ENCODE peak calls at places on chromosomes 7 and 10, in eight cellular contexts. E is NB4; B is stomach; T is HepG2; W is CD8-positive, alpha-beta T cell; X is sigmoid colon; R is neural crest cell; L is mesothelial cell of epicardium. K is an unnamed sample.

GRCh38 chr10:43196981-43197833 is 59.0 kb downstream of the CSGALNACT2 start:
- DNase-seq in W (no peak), T (no peak), B (peak), E (no peak), R (no peak), X (no peak), L (peak), K (no peak)

GRCh38 chr10:60343254-60343653 is 46.4 kb downstream of the ANK3 start:
- DNase-seq in E (no peak), L (no peak), R (no peak), W (no peak), T (no peak), X (no peak), B (no peak), K (no peak)

GRCh38 chr7:16644157-16644556 is 1.4 kb downstream of the ANKMY2 start:
- DNase-seq in B (no peak), T (no peak), W (no peak), E (no peak), L (no peak), R (no peak), X (no peak), K (no peak)

GRCh38 chr7:11212080-11212711 is 238.5 kb downstream of the PHF14 start:
- DNase-seq in B (peak), E (peak), T (peak), L (peak), X (peak), W (no peak), R (peak), K (peak)

GRCh38 chr10:88540355-88540754 is 42.8 kb downstream of the RNLS start:
- DNase-seq in X (no peak), T (no peak), L (no peak), E (no peak), B (no peak), W (no peak), R (no peak), K (no peak)

GRCh38 chr10:18238875-18239485 is 98.8 kb downstream of the CACNB2 start:
- DNase-seq in T (peak), B (no peak), R (no peak), L (no peak), X (no peak), E (peak), W (no peak), K (no peak)

GRCh38 chr10:127033116-127033515 is 127.9 kb downstream of the DOCK1 start:
- DNase-seq in R (no peak), X (no peak), L (no peak), B (no peak), W (no peak), E (no peak), T (no peak), K (no peak)

GRCh38 chr7:46033592-46033991 is 112.5 kb upstream of the IGFBP3 start:
- DNase-seq in R (no peak), T (no peak), W (no peak), X (no peak), E (no peak), L (no peak), B (no peak), K (no peak)

K was measured in activated CD4-positive, CD25-positive, alpha-beta regulatory T cell treated with anti-CD3 and anti-CD28 coated beads, Interleukin-2, amount 50 U/mL, for 16 hours.